ENCODE peak calls at places on chromosome 7, in six cellular contexts. G, L, X, K, M and I are unnamed samples.

GRCh38 chr7:150379590-150380379 is 655 bp downstream of the ZNF775 start:
- DNase-seq in G (no peak), K (no peak), L (no peak), M (peak; percentile 70), X (peak; percentile 81), I (peak; percentile 32)

GRCh38 chr7:26284995-26285632 is 6.5 kb upstream of the SNX10 start:
- DNase-seq in M (peak; percentile 56), L (no peak), K (no peak), X (no peak), G (no peak), I (no peak)

GRCh38 chr7:5586279-5586962 is 162.8 kb upstream of the TNRC18 start:
- DNase-seq in X (peak; percentile 67), L (no peak), M (no peak), K (no peak), G (no peak), I (no peak)

GRCh38 chr7:131897016-131897789 is 340.8 kb upstream of the PODXL start:
- DNase-seq in X (peak; percentile 93), L (no peak), M (no peak), G (no peak), K (peak; percentile 96), I (no peak)

GRCh38 chr7:69373171-69374035 is 224.9 kb upstream of the AUTS2 start:
- DNase-seq in M (peak; percentile 20), X (no peak), K (peak; percentile 75), L (no peak), G (no peak), I (no peak)

GRCh38 chr7:66206116-66206908 is 1.2 kb downstream of the TPST1 start:
- DNase-seq in L (no peak), K (peak; percentile 33), X (no peak), M (no peak), G (no peak), I (no peak)

GRCh38 chr7:98681496-98681895 is 64.4 kb downstream of the NPTX2 start:
- DNase-seq in L (no peak), K (no peak), M (no peak), X (no peak), G (no peak), I (no peak)

GRCh38 chr7:83655951-83656556 is 7.1 kb upstream of the SEMA3E start:
- DNase-seq in K (peak; percentile 52), G (no peak), M (peak; percentile 64), L (no peak), X (peak; percentile 80), I (no peak)

GRCh38 chr7:50156746-50157145 is 63.7 kb upstream of the ZPBP start:
- DNase-seq in L (no peak), G (no peak), K (no peak), X (no peak), M (no peak), I (no peak)

GRCh38 chr7:130144632-130145171 is 60.5 kb downstream of the TMEM209 start:
- DNase-seq in G (no peak), L (no peak), K (peak; percentile 95), M (no peak), X (no peak), I (no peak)

GRCh38 chr7:45184326-45185027 is 26.9 kb downstream of the RAMP3 start:
- DNase-seq in G (no peak), L (no peak), X (peak; percentile 30), K (no peak), M (no peak), I (no peak)

GRCh38 chr7:461453-462172 is 58.0 kb downstream of the PDGFA start:
- DNase-seq in X (no peak), M (no peak), K (peak; percentile 41), L (no peak), G (no peak), I (no peak)

GRCh38 chr7:139696547-139696946 is 81.3 kb downstream of the HIPK2 start:
- DNase-seq in K (no peak), L (no peak), X (no peak), G (no peak), M (peak; percentile 80), I (no peak)

GRCh38 chr7:25288536-25289283 is 60.4 kb upstream of the NPVF start:
- DNase-seq in G (no peak), M (no peak), X (no peak), L (no peak), K (no peak), I (no peak)

GRCh38 chr7:42869131-42870020 is 42.5 kb downstream of the C7orf25 start:
- DNase-seq in K (peak; percentile 45), M (peak; percentile 58), X (no peak), L (no peak), G (no peak), I (no peak)

GRCh38 chr7:144818516-144818915 is 17.3 kb downstream of the TPK1 start:
- DNase-seq in G (no peak), X (no peak), L (no peak), M (peak; percentile 47), K (peak; percentile 10), I (no peak)

GRCh38 chr7:143811-144453 is 48.4 kb upstream of the FAM20C start:
- DNase-seq in G (peak; percentile 10), X (no peak), L (no peak), K (no peak), M (no peak), I (peak; percentile 18)

GRCh38 chr7:157476201-157476600 is 139.4 kb downstream of the DNAJB6 start:
- DNase-seq in L (no peak), M (no peak), K (no peak), G (no peak), X (peak; percentile 22), I (no peak)

GRCh38 chr7:157473051-157473569 is 136.3 kb downstream of the DNAJB6 start:
- DNase-seq in K (no peak), L (no peak), M (no peak), G (no peak), X (no peak), I (no peak)

GRCh38 chr7:157475601-157476000 is 138.8 kb downstream of the DNAJB6 start:
- DNase-seq in L (no peak), G (no peak), K (no peak), M (no peak), X (no peak), I (no peak)

GRCh38 chr7:157475095-157475494 is 138.3 kb downstream of the DNAJB6 start:
- DNase-seq in L (no peak), X (peak; percentile 44), M (no peak), G (no peak), K (no peak), I (no peak)

DNA sequence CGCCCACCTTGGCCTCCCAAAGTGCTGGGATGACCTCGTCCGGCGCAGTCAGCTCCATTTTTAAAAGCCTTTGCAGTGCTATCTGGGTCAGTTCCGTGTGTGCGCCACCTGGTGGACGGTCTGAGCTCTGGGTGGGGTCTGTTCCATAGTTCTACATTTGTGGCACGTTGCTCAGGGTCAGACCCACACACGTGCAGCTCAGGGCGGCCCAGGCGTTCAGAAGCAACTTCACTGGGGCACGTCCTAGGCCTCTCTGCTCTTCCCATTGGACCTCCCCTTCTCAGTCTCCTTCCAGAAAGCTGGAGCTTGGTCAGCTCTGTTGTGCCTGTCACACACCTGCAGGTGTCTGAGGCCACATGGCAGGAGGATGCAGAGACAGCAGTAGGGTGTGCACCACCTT is 137.9 kb downstream of the DNAJB6 start:
- DNase-seq in G (no peak), X (peak; percentile 90), M (peak; percentile 37), L (no peak), K (no peak), I (no peak)
- TF ChIP-seq CTCF in G (no peak), X (peak; percentile 76), M (peak; percentile 41), L (peak; percentile 16), K (no peak), I (no peak)

GRCh38 chr7:48009954-48010353 is 19.0 kb downstream of the SUN3 start:
- DNase-seq in K (no peak), L (no peak), M (no peak), X (no peak), G (no peak), I (no peak)

GRCh38 chr7:48011323-48011722 is 17.6 kb downstream of the SUN3 start:
- DNase-seq in K (no peak), G (no peak), M (no peak), L (no peak), X (no peak), I (no peak)

GRCh38 chr7:48006866-48007265 is 22.0 kb downstream of the SUN3 start:
- DNase-seq in K (no peak), M (no peak), G (no peak), X (no peak), L (no peak), I (no peak)

GRCh38 chr7:48011952-48012351 is 17.0 kb downstream of the SUN3 start:
- DNase-seq in M (no peak), X (no peak), K (no peak), G (no peak), L (no peak), I (no peak)

GRCh38 chr7:48009257-48009656 is 19.6 kb downstream of the SUN3 start:
- DNase-seq in K (no peak), M (no peak), L (no peak), X (no peak), G (no peak), I (no peak)
- TF ChIP-seq CTCF in K (no peak), M (no peak), L (no peak), X (peak; percentile 50), G (no peak), I (no peak)

GRCh38 chr7:30282735-30283134 is 1.7 kb upstream of the ZNRF2 start:
- DNase-seq in L (no peak), G (no peak), X (no peak), M (no peak), K (no peak), I (no peak)

GRCh38 chr7:30286749-30287148 is 2.4 kb downstream of the ZNRF2 start:
- DNase-seq in X (no peak), G (no peak), M (no peak), L (no peak), K (no peak), I (no peak)

GRCh38 chr7:30285531-30286284 is 1.3 kb downstream of the ZNRF2 start:
- DNase-seq in X (peak; percentile 72), M (peak; percentile 87), G (no peak), L (no peak), K (peak; percentile 65), I (peak; percentile 63)

GRCh38 chr7:30284298-30285066 is at the start of gene ZNRF2:
- DNase-seq in M (peak; percentile 100), G (peak; percentile 82), K (peak; percentile 99), L (peak; percentile 100), X (peak; percentile 100), I (peak; percentile 95)

DNA sequence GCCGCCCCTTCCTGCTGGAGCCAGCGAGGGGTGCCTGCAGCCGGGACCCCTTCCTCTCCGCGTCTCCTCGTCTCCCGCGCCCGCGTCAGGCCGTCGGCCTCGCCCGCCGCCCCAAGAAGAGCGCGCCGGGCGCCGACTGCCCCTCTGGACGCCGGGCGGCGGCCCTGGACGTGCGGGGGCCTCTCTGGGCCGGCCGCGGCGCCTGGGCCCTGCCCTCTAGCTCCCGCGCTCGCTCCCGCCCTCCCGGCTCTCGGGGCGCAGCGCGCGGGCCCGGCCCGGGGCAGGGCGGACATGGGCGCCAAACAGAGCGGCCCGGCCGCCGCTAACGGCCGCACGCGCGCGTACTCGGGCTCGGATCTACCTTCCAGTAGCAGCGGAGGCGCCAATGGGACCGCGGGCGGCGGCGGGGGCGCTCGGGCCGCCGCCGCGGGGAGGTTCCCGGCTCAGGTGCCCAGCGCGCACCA is 702 bp downstream of the ZNRF2 start:
- DNase-seq in K (peak; percentile 40), X (peak; percentile 71), G (no peak), M (peak; percentile 67), L (no peak), I (no peak)
- TF ChIP-seq CTCF in K (no peak), X (no peak), G (no peak), M (no peak), L (no peak), I (no peak)

DNA sequence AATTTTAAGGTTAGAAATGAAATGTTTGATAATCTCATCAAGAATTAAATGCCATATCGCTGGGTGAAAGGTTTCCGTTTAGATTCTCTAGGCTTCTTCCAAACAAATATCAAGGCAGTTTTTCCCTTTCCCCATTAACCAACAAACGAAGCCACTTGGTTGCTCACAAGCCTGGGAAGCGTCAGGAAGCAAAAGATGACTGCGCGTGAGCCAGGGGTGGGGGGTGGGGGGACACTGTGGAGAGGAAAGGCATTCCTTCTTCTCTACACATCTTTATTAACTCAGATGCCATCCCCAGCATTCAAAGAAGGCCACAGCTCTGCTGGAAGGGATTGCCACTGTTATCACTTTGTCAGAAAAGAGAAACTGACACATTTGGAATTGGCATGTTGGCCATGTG is 207.1 kb downstream of the TRIL start:
- DNase-seq in K (no peak), G (no peak), X (peak; percentile 56), L (no peak), M (no peak), I (no peak)
- TF ChIP-seq CTCF in K (no peak), G (no peak), X (no peak), L (no peak), M (no peak), I (no peak)